ENCODE peak calls at places on chromosomes 2 and 18, in six cellular contexts. G, Y, P, W, V and J are unnamed samples.
A peak's percentile ranks its signal among the peaks of the same experiment; 100 is the strongest.

GRCh38 chr2:21270658-21271057 is 146.9 kb downstream of the TDRD15 start:
- DNase-seq in W (no peak), V (no peak), G (no peak), P (no peak), Y (no peak), J (no peak)

GRCh38 chr2:23286765-23287155 is 98.2 kb upstream of the KLHL29 start:
- DNase-seq in V (no peak), P (no peak), G (no peak), Y (no peak), W (no peak), J (no peak)

GRCh38 chr18:2304378-2305175 is 266.7 kb downstream of the METTL4 start:
- DNase-seq in W (no peak), G (no peak), Y (no peak), P (no peak), V (no peak), J (no peak)

GRCh38 chr2:39547811-39548719 is 111.0 kb upstream of the MAP4K3 start:
- DNase-seq in V (no peak), Y (no peak), G (no peak), P (no peak), W (no peak), J (no peak)

GRCh38 chr2:191311627-191312026 is 66.4 kb downstream of the MYO1B start:
- DNase-seq in Y (no peak), P (no peak), W (no peak), G (no peak), V (no peak), J (no peak)

GRCh38 chr18:25661836-25662235 is 309.9 kb upstream of the ZNF521 start:
- DNase-seq in V (no peak), P (no peak), Y (no peak), W (no peak), G (no peak), J (no peak)

GRCh38 chr2:14297906-14298305 is 334.6 kb upstream of the LRATD1 start:
- DNase-seq in G (no peak), Y (no peak), V (no peak), W (no peak), P (no peak), J (no peak)

GRCh38 chr2:62895632-62896009 is 155.0 kb upstream of the OTX1 start:
- DNase-seq in P (no peak), W (no peak), Y (no peak), G (no peak), V (no peak), J (no peak)

GRCh38 chr18:46283895-46284295 is 179.7 kb downstream of the HAUS1 start:
- DNase-seq in P (peak; percentile 79), G (no peak), W (no peak), V (no peak), Y (no peak), J (no peak)

GRCh38 chr2:230295192-230295591 is 31.8 kb upstream of the SP140L start:
- DNase-seq in P (no peak), V (no peak), Y (no peak), G (no peak), W (no peak), J (no peak)

GRCh38 chr2:201796478-201796865 is 9.9 kb upstream of the CDK15 start:
- DNase-seq in G (no peak), P (no peak), V (no peak), Y (no peak), W (no peak), J (no peak)

DNA sequence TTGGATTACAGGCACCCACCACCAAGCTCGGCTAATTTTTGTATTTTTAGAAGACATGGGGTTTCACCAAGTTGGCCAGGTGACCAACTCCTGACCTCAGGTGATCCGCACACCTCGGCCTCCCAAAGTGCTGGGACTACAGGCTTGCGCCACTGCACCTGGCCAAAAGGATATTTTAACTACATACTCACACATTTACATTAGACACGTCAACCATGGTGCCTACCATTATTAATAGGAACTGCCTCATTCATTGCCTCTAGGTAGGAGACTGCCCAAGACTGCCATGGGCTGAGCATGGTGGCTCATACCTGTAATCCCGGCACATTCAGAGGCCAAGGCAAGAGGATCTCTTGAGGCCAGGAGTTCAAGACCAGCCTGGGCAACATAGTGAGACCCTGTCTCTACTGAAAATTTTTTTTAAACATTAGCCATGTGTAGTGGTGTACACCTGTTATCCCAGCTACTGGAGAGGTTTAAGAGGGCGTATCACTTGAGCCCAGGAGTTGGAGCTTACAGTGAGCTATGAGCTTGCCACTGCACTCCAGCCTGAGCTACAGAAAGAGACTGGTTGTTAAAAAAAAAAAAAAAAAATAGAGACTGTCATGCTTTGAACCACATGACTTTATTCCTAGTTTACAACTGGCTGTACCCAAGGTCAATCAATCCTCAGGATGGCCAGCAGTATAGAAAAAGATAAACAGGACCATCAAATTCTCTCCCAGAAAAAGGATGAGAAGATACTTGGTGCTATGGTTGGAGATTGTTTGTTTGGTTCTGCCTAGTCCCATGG is 31.1 kb upstream of the EPC2 start:
- DNase-seq in W (no peak), V (no peak), P (no peak), Y (no peak), G (no peak), J (no peak)
- H3K27ac ChIP-seq in W (no peak overlapping the region), V (no peak overlapping the region), P (no peak overlapping the region), Y (no peak overlapping the region), G (no peak overlapping the region), J (no peak overlapping the region)

DNA sequence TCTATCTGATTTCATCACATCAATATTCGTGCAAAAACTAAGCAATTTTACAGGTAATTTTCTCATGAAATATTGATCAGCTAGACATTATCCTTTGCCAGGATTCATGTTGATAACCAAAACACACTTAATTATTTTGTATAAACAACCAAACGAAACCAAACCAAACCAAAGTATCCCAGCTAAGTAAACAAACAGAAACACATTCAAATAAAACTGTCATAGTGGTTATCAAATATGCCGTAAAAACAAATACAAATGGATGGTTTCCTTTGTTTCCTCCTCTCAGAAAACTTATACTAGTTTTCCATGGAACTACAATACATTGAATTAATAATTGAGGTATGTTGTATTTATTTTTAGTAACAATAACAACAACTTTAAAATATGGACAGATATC is 777.4 kb downstream of the DSC3 start:
- DNase-seq in W (no peak), V (no peak), Y (no peak), P (no peak), G (no peak), J (no peak)
- H3K9me3 ChIP-seq in W (no peaks in the 10 kb centered on the region), V (no peaks in the 10 kb centered on the region), Y (no peaks in the 10 kb centered on the region), P (no peaks in the 10 kb centered on the region), G (no peaks in the 10 kb centered on the region), J (no peaks in the 10 kb centered on the region)

DNA sequence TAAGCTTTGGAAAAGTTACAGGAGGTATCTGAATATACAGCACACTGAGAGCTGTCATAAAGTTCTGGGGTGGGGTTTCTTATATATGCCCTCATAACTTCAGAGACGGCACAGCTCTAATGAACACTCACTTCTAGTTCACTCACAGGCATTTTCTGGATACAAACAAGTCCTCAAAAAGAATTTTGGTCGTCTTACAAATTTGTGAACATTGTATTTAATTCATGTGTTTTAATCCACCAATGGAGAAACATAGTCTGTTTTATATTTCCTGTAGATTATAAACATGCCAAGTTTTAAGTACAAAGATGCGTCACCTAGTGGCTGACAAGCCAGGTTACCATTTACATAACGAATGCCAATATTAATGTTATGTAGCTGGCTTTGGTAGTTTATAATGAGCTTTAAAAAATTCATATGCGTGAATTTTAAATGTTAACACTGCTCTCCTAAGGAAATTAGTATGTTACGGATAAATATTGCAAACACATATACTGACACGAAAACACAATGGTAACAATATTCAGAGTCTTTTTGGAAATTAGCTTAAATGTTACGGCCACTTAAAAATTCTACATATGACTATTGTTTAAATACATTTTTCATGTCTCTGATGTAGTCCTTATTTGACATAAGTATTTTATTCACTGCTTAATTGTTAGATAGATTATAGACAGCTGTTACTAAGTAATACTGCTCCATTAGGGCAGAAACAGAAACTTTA is 2.5 kb downstream of the COL3A1 start:
- DNase-seq in V (no peak), P (no peak), W (no peak), Y (no peak), G (no peak), J (no peak)
- H3K4me3 ChIP-seq in V (peak overlapping the region; percentile 13), P (no peak overlapping the region), W (peak overlapping the region; percentile 51), Y (no peak overlapping the region), G (peak overlapping the region; percentile 98), J (no peak overlapping the region)

GRCh38 chr18:23485386-23485785 is 17.9 kb upstream of the RMC1 start:
- DNase-seq in W (no peak), P (no peak), G (no peak), Y (no peak), V (no peak), J (no peak)

GRCh38 chr18:23479829-23480505 is 23.3 kb upstream of the RMC1 start:
- DNase-seq in V (no peak), G (no peak), W (no peak), Y (no peak), P (no peak), J (no peak)

GRCh38 chr18:23487738-23488625 is 15.3 kb upstream of the RMC1 start:
- DNase-seq in W (peak; percentile 73), Y (peak; percentile 46), V (no peak), G (peak; percentile 79), P (no peak), J (no peak)

DNA sequence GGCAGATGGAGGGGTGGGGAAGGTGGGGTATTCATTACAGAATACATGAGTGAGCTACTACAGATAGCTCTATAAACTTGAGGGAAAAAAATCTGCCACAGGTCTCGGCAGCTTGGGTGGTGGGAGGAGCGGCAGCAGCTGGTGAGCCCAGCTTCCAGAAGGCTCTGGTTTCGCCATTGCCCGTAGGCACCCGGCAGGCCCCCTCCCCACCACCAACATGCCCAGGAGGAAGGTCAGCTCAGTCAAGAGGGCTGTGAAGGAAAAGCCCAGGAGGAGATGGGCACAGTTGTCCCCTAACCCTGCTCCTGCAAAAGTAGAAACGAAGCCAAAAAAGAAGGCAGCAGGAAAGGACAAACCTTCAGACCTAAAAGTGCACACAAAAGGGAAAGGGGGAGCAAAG is 18.5 kb upstream of the RMC1 start:
- DNase-seq in G (no peak), P (no peak), W (no peak), Y (no peak), V (no peak), J (no peak)
- H3K27ac ChIP-seq in G (peak overlapping the region; percentile 87), P (no peak overlapping the region), W (no peak overlapping the region), Y (no peak overlapping the region), V (no peak overlapping the region), J (no peak overlapping the region)